ENCODE peak calls at places on chromosome 14, in ten cellular contexts. T is stomach, Q is A549, R is transverse colon, E is ovary, V is H1, Z is suprapubic skin, B is tibial nerve, W is HepG2, Y is K562. F is an unnamed sample.

GRCh38 chr14:23942587-23942986 is 11.0 kb upstream of the DHRS4 start:
- DNase-seq in T (no peak), E (no peak), Z (no peak), Q (no peak), B (no peak), V (no peak), R (no peak), Y (no peak), W (no peak), F (no peak)

GRCh38 chr14:92253381-92253894 is 69.5 kb upstream of the SLC24A4 start:
- DNase-seq in Z (no peak), W (no peak), V (peak; percentile 69), Y (no peak), R (no peak), T (no peak), E (no peak), B (no peak), Q (no peak), F (no peak)

GRCh38 chr14:42222924-42223471 is 616.3 kb downstream of the LRFN5 start:
- DNase-seq in E (no peak), Z (no peak), V (no peak), T (no peak), W (no peak), Q (no peak), B (no peak), R (peak; percentile 8), Y (no peak), F (no peak)

GRCh38 chr14:82913396-82913795 is 1379.7 kb upstream of the SEL1L start:
- DNase-seq in Q (no peak), T (no peak), B (no peak), E (no peak), W (no peak), R (no peak), Y (no peak), Z (no peak), V (no peak), F (no peak)

GRCh38 chr14:72049462-72049861 is 117.2 kb downstream of the RGS6 start:
- DNase-seq in R (no peak), E (no peak), Y (no peak), V (no peak), Q (no peak), B (no peak), T (no peak), W (no peak), Z (no peak), F (no peak)

GRCh38 chr14:67938046-67938445 is 118.5 kb downstream of the RAD51B start:
- DNase-seq in T (no peak), Y (no peak), E (no peak), Z (no peak), B (no peak), Q (no peak), R (no peak), W (no peak), V (no peak), F (no peak)

GRCh38 chr14:39232554-39233415 is 930 bp upstream of the MIA2 start:
- DNase-seq in B (no peak), V (no peak), Z (no peak), Q (no peak), W (peak; percentile 90), T (no peak), E (no peak), Y (no peak), R (no peak), F (no peak)

GRCh38 chr14:95515080-95515489 is 1.4 kb downstream of the SYNE3 start:
- DNase-seq in E (peak; percentile 63), V (no peak), Y (no peak), W (no peak), Q (no peak), R (no peak), Z (peak; percentile 82), B (no peak), T (no peak), F (no peak)

GRCh38 chr14:104444159-104445030 is 135.2 kb upstream of the C14orf180 start:
- DNase-seq in Y (no peak), V (no peak), Q (no peak), E (no peak), Z (peak; percentile 41), W (no peak), B (no peak), T (peak; percentile 11), R (no peak), F (peak; percentile 83)

GRCh38 chr14:28298156-28298555 is 468.4 kb upstream of the FOXG1 start:
- DNase-seq in T (no peak), E (no peak), Y (no peak), V (no peak), Z (no peak), B (no peak), R (no peak), W (no peak), Q (no peak), F (no peak)

GRCh38 chr14:81311816-81312215 is 88.3 kb downstream of the STON2 start:
- DNase-seq in R (no peak), T (no peak), E (no peak), Y (no peak), Q (no peak), B (no peak), V (no peak), Z (no peak), W (no peak), F (no peak)

GRCh38 chr14:68972507-68973272 is 6.4 kb downstream of the ACTN1 start:
- DNase-seq in Y (no peak), W (no peak), R (no peak), Z (no peak), Q (no peak), B (no peak), V (no peak), E (peak; percentile 21), T (no peak), F (no peak)

GRCh38 chr14:22887990-22888378 is 5.0 kb downstream of the REM2 start:
- DNase-seq in W (no peak), Q (no peak), R (peak; percentile 62), Z (no peak), E (peak; percentile 36), T (no peak), B (no peak), V (no peak), Y (no peak), F (no peak)

GRCh38 chr14:22691171-22691570 is 47.0 kb upstream of the OR6J1 start:
- DNase-seq in E (no peak), W (no peak), Y (no peak), V (no peak), Q (no peak), Z (no peak), B (no peak), R (no peak), T (no peak), F (no peak)

GRCh38 chr14:51342226-51342625 is 102.2 kb downstream of the TMX1 start:
- DNase-seq in R (no peak), T (no peak), E (no peak), Y (no peak), Q (peak; percentile 16), W (peak; percentile 7), Z (no peak), V (no peak), B (no peak), F (peak; percentile 1)

GRCh38 chr14:51336304-51336703 is 96.3 kb downstream of the TMX1 start:
- DNase-seq in Z (no peak), E (no peak), Y (no peak), T (no peak), R (no peak), V (no peak), Q (no peak), W (no peak), B (no peak), F (peak; percentile 81)

GRCh38 chr14:51337520-51337919 is 97.5 kb downstream of the TMX1 start:
- DNase-seq in E (no peak), B (no peak), Y (no peak), V (no peak), W (no peak), R (no peak), T (no peak), Q (no peak), Z (no peak), F (peak; percentile 91)

GRCh38 chr14:51335521-51335920 is 95.5 kb downstream of the TMX1 start:
- DNase-seq in V (no peak), W (no peak), R (peak; percentile 13), Q (no peak), Y (no peak), Z (peak; percentile 83), T (no peak), B (no peak), E (peak; percentile 67), F (peak; percentile 92)

GRCh38 chr14:51341338-51341737 is 101.3 kb downstream of the TMX1 start:
- DNase-seq in Y (no peak), T (no peak), W (no peak), Q (no peak), B (no peak), Z (no peak), V (no peak), E (no peak), R (no peak), F (peak; percentile 31)
- TF ChIP-seq EP300 in Y (no peak), T (no peak), W (no peak), Q (no peak), B (no peak), Z (no peak), V (no peak), E (no peak), R (no peak), F (no peak)

GRCh38 chr14:96902004-96902403 is 104.8 kb downstream of the VRK1 start:
- DNase-seq in E (no peak), V (no peak), B (no peak), Q (no peak), R (no peak), Y (no peak), Z (no peak), T (no peak), W (no peak), F (peak; percentile 62)
- H3K4me3 ChIP-seq in E (no peak overlapping the region), V (no peak overlapping the region), B (no peak overlapping the region), Q (no peak overlapping the region), R (no peak overlapping the region), Y (no peak overlapping the region), Z (no peak overlapping the region), T (no peak overlapping the region), W (no peak overlapping the region), F (no peak overlapping the region)

DNA sequence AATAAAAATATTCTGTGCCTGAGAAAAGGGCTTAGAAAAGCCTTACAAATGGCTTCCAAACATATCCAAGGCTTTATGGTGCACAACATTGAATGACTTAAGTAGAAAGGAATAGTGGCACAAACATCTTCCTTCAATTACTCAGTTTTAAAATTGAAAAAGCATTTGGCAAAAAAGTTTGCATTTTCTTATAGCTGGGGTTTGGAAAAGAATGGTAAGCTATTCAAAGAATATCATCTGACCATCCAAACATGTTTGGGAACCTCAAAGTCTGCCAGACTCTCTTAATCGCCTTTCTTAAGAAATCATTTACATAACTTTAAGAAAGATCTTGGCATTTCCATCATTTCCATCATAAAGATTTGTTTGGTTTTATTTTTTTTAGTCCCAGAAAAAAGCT is 210.1 kb upstream of the PELI2 start:
- DNase-seq in W (no peak), E (no peak), V (no peak), Y (no peak), Q (no peak), T (no peak), B (no peak), Z (no peak), R (no peak), F (no peak)
- TF ChIP-seq POLR2A in W (no peak), E (no peak), V (no peak), Y (no peak), Q (no peak), T (no peak), B (no peak), Z (no peak), R (no peak), F (no peak)

DNA sequence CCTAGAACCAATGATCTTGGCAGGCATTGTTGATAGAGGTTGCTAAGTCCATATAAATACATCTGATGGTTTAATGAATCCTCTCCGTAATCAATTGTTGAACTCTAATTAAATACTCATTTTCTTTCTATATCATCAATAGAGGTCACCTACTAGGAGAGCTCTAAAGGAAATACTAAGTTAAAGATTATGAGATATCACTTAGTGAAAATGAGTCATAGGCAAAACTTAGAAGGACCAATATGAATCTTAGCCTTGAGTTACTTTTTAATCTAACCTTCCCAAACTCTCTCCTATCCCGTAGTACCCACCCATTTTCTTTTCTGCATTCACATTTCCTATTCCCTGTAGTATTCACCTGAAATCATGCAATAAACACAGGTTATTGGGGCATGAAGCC is 50.2 kb downstream of the MBIP start:
- DNase-seq in B (no peak), E (no peak), Y (no peak), T (no peak), Q (no peak), Z (no peak), V (no peak), W (no peak), R (no peak), F (no peak)
- TF ChIP-seq EP300 in B (no peak), E (no peak), Y (no peak), T (no peak), Q (no peak), Z (no peak), V (no peak), W (no peak), R (no peak), F (no peak)